ENCODE peak calls at places on chromosomes 2 and 18, in seven cellular contexts. One of them, this sample, is unnamed.

GRCh38 chr18:63290456-63291200 is 28.9 kb downstream of the BCL2 start:
- DNase-seq in H7: no peak
- DNase-seq in small intestine: no peak
- DNase-seq in AG09309: no peak
- DNase-seq in cardiac fibroblast: no peak
- DNase-seq in heart left ventricle: no peak
- DNase-seq in adrenal gland: no peak
- DNase-seq in this sample: peak

GRCh38 chr2:217988840-217989204 is 14.0 kb downstream of the TNS1 start:
- DNase-seq in H7: no peak
- DNase-seq in small intestine: no peak
- DNase-seq in AG09309: no peak
- DNase-seq in cardiac fibroblast: no peak
- DNase-seq in heart left ventricle: peak
- DNase-seq in adrenal gland: peak
- DNase-seq in this sample: no peak

GRCh38 chr18:33669589-33669988 is 91.6 kb downstream of the ASXL3 start:
- DNase-seq in H7: no peak
- DNase-seq in small intestine: no peak
- DNase-seq in AG09309: no peak
- DNase-seq in cardiac fibroblast: no peak
- DNase-seq in heart left ventricle: no peak
- DNase-seq in adrenal gland: no peak
- DNase-seq in this sample: no peak

GRCh38 chr2:100563407-100564247 is 834 bp downstream of the PDCL3 start:
- DNase-seq in H7: peak
- DNase-seq in small intestine: no peak
- DNase-seq in AG09309: no peak
- DNase-seq in cardiac fibroblast: no peak
- DNase-seq in heart left ventricle: no peak
- DNase-seq in adrenal gland: no peak
- DNase-seq in this sample: no peak

GRCh38 chr18:76573325-76574025 is 78.4 kb upstream of the ZNF516 start:
- DNase-seq in H7: no peak
- DNase-seq in small intestine: no peak
- DNase-seq in AG09309: peak
- DNase-seq in cardiac fibroblast: peak
- DNase-seq in heart left ventricle: no peak
- DNase-seq in adrenal gland: peak
- DNase-seq in this sample: no peak

GRCh38 chr2:45872211-45872610 is 220.7 kb downstream of the PRKCE start:
- DNase-seq in H7: no peak
- DNase-seq in small intestine: peak
- DNase-seq in AG09309: no peak
- DNase-seq in cardiac fibroblast: peak
- DNase-seq in heart left ventricle: no peak
- DNase-seq in adrenal gland: peak
- DNase-seq in this sample: peak

GRCh38 chr18:46437019-46437418 is 220.0 kb downstream of the LOXHD1 start:
- DNase-seq in H7: no peak
- DNase-seq in small intestine: no peak
- DNase-seq in AG09309: no peak
- DNase-seq in cardiac fibroblast: no peak
- DNase-seq in heart left ventricle: no peak
- DNase-seq in adrenal gland: no peak
- DNase-seq in this sample: no peak

GRCh38 chr2:180927030-180927686 is 53.2 kb upstream of the UBE2E3 start:
- DNase-seq in H7: no peak
- DNase-seq in small intestine: no peak
- DNase-seq in AG09309: no peak
- DNase-seq in cardiac fibroblast: no peak
- DNase-seq in heart left ventricle: no peak
- DNase-seq in adrenal gland: no peak
- DNase-seq in this sample: no peak

GRCh38 chr2:45256867-45257641 is 247.8 kb upstream of the SIX2 start:
- DNase-seq in H7: peak
- DNase-seq in small intestine: no peak
- DNase-seq in AG09309: no peak
- DNase-seq in cardiac fibroblast: no peak
- DNase-seq in heart left ventricle: no peak
- DNase-seq in adrenal gland: no peak
- DNase-seq in this sample: no peak

GRCh38 chr2:102141915-102142828 is at the start of gene IL1R1:
- DNase-seq in H7: peak
- DNase-seq in small intestine: peak
- DNase-seq in AG09309: peak
- DNase-seq in cardiac fibroblast: peak
- DNase-seq in heart left ventricle: peak
- DNase-seq in adrenal gland: peak
- DNase-seq in this sample: peak

GRCh38 chr18:25298853-25299274 is 53.1 kb downstream of the ZNF521 start:
- DNase-seq in H7: no peak
- DNase-seq in small intestine: no peak
- DNase-seq in AG09309: peak
- DNase-seq in cardiac fibroblast: peak
- DNase-seq in heart left ventricle: peak
- DNase-seq in adrenal gland: no peak
- DNase-seq in this sample: no peak

GRCh38 chr2:54983345-54984235 is 66.7 kb downstream of the RTN4 start:
- DNase-seq in H7: no peak
- DNase-seq in small intestine: no peak
- DNase-seq in AG09309: no peak
- DNase-seq in cardiac fibroblast: peak
- DNase-seq in heart left ventricle: no peak
- DNase-seq in adrenal gland: no peak
- DNase-seq in this sample: no peak

GRCh38 chr2:69077224-69077953 is 64.4 kb downstream of the ANTXR1 start:
- DNase-seq in H7: peak
- DNase-seq in small intestine: no peak
- DNase-seq in AG09309: no peak
- DNase-seq in cardiac fibroblast: no peak
- DNase-seq in heart left ventricle: no peak
- DNase-seq in adrenal gland: no peak
- DNase-seq in this sample: no peak

GRCh38 chr2:204863351-204863750 is 318.1 kb downstream of the PARD3B start:
- DNase-seq in H7: no peak
- DNase-seq in small intestine: no peak
- DNase-seq in AG09309: no peak
- DNase-seq in cardiac fibroblast: no peak
- DNase-seq in heart left ventricle: no peak
- DNase-seq in adrenal gland: no peak
- DNase-seq in this sample: no peak

GRCh38 chr2:30932850-30933249 is 125.6 kb upstream of the CAPN13 start:
- DNase-seq in H7: no peak
- DNase-seq in small intestine: no peak
- DNase-seq in AG09309: no peak
- DNase-seq in cardiac fibroblast: no peak
- DNase-seq in heart left ventricle: no peak
- DNase-seq in adrenal gland: no peak
- DNase-seq in this sample: no peak

GRCh38 chr2:232214053-232214452 is 164.5 kb upstream of the ALPP start:
- DNase-seq in H7: no peak
- DNase-seq in small intestine: no peak
- DNase-seq in AG09309: no peak
- DNase-seq in cardiac fibroblast: no peak
- DNase-seq in heart left ventricle: no peak
- DNase-seq in adrenal gland: no peak
- DNase-seq in this sample: no peak

GRCh38 chr2:64989126-64989981 is at the start of gene SLC1A4:
- DNase-seq in H7: peak
- DNase-seq in small intestine: peak
- DNase-seq in AG09309: peak
- DNase-seq in cardiac fibroblast: peak
- DNase-seq in heart left ventricle: peak
- DNase-seq in adrenal gland: peak
- DNase-seq in this sample: peak

GRCh38 chr2:64989982-64990614 is 899 bp downstream of the SLC1A4 start:
- DNase-seq in H7: peak
- DNase-seq in small intestine: no peak
- DNase-seq in AG09309: no peak
- DNase-seq in cardiac fibroblast: no peak
- DNase-seq in heart left ventricle: no peak
- DNase-seq in adrenal gland: peak
- DNase-seq in this sample: no peak

GRCh38 chr2:64992990-64993389 is 3.8 kb downstream of the SLC1A4 start:
- DNase-seq in H7: no peak
- DNase-seq in small intestine: no peak
- DNase-seq in AG09309: no peak
- DNase-seq in cardiac fibroblast: no peak
- DNase-seq in heart left ventricle: no peak
- DNase-seq in adrenal gland: no peak
- DNase-seq in this sample: no peak

GRCh38 chr2:64992218-64992617 is 3.0 kb downstream of the SLC1A4 start:
- DNase-seq in H7: no peak
- DNase-seq in small intestine: no peak
- DNase-seq in AG09309: no peak
- DNase-seq in cardiac fibroblast: no peak
- DNase-seq in heart left ventricle: no peak
- DNase-seq in adrenal gland: no peak
- DNase-seq in this sample: no peak

GRCh38 chr2:64990823-64991222 is 1.6 kb downstream of the SLC1A4 start:
- DNase-seq in H7: no peak
- DNase-seq in small intestine: no peak
- DNase-seq in AG09309: no peak
- DNase-seq in cardiac fibroblast: no peak
- DNase-seq in heart left ventricle: no peak
- DNase-seq in adrenal gland: no peak
- DNase-seq in this sample: no peak
- H3K4me3 ChIP-seq in H7: no peak
- H3K4me3 ChIP-seq in small intestine: no peak
- H3K4me3 ChIP-seq in AG09309: peak
- H3K4me3 ChIP-seq in cardiac fibroblast: peak
- H3K4me3 ChIP-seq in heart left ventricle: peak
- H3K4me3 ChIP-seq in adrenal gland: no peak
- H3K4me3 ChIP-seq in this sample: no peak

DNA sequence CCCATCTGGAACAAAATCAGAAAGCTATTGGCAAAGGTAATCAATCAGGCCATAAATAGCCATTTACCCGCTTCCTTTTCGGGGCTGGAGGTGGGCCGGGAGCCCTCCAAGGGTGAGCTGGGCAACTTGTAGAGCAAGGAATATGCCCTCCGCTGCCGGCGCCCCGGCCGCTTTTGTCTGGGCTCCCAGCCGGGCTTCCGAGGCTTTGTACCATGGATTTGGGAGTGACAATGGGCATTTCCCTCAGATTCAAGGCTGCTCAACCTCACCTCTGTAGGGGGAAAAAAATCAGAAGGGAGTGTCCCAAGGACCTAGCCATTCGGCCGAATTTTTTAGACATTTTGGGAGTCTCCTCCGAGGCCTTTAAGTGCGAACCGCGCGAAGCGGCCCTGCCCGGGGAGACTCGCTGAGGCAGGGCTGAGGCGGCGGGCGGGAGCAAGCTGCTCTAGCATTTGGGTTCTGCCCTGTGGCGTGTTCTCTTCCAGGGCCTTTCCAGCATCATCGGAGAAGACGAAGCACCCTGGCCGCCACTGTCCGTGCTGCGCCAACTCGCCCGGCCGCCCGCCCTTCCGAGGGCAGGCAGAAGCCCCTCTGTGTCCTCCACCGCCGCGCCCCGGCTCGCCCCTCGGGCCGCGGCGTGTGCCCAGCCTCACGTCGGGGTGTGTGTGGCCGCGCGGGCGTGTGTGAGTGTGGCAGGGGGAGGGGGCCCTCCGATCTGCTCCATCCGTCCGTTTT is 975 bp upstream of the HOXD9 start:
- DNase-seq in H7: peak
- DNase-seq in small intestine: no peak
- DNase-seq in AG09309: no peak
- DNase-seq in cardiac fibroblast: no peak
- DNase-seq in heart left ventricle: no peak
- DNase-seq in adrenal gland: no peak
- DNase-seq in this sample: no peak
- H3K4me3 ChIP-seq in H7: no peak
- H3K4me3 ChIP-seq in small intestine: no peak
- H3K4me3 ChIP-seq in AG09309: no peak
- H3K4me3 ChIP-seq in cardiac fibroblast: no peak
- H3K4me3 ChIP-seq in heart left ventricle: no peak
- H3K4me3 ChIP-seq in adrenal gland: no peak
- H3K4me3 ChIP-seq in this sample: peak

DNA sequence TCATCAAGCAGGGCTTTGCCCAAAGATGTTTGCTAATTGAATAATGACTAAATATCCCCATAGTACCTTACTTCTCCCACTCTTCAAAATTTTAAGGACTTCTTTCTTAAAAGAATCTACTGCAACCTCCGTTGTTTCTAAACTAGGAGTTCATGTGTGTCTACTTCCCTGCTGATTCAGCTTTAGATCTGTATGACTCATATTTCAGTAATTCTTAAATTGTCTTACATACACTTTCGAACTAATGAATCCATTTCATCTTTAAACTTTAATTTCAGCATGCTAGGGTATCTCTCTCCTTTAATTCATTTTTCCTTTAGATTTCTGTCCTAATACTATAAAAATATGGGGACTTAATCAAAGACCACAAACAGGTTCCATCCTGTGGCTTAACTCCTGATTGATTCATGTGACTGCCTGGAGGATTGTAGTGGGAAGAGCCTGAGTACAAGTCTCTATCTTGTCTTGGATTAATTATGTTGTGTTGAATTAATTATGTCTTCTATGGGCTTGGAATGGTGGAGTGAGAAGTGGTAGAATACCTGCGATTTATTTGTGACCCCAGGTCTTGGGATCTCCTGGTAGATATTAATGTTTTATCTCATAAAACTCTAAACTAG is 24.9 kb upstream of the COL5A2 start:
- DNase-seq in H7: no peak
- DNase-seq in small intestine: no peak
- DNase-seq in AG09309: no peak
- DNase-seq in cardiac fibroblast: peak
- DNase-seq in heart left ventricle: no peak
- DNase-seq in adrenal gland: no peak
- DNase-seq in this sample: no peak
- H3K4me3 ChIP-seq in H7: no peak
- H3K4me3 ChIP-seq in small intestine: no peak
- H3K4me3 ChIP-seq in AG09309: no peak
- H3K4me3 ChIP-seq in cardiac fibroblast: no peak
- H3K4me3 ChIP-seq in heart left ventricle: no peak
- H3K4me3 ChIP-seq in adrenal gland: no peak
- H3K4me3 ChIP-seq in this sample: no peak

GRCh38 chr2:191638079-191638801 is 39.7 kb upstream of the NABP1 start:
- DNase-seq in H7: peak
- DNase-seq in small intestine: peak
- DNase-seq in AG09309: no peak
- DNase-seq in cardiac fibroblast: no peak
- DNase-seq in heart left ventricle: no peak
- DNase-seq in adrenal gland: no peak
- DNase-seq in this sample: no peak

GRCh38 chr2:191636235-191636543 is 41.7 kb upstream of the NABP1 start:
- DNase-seq in H7: no peak
- DNase-seq in small intestine: no peak
- DNase-seq in AG09309: peak
- DNase-seq in cardiac fibroblast: peak
- DNase-seq in heart left ventricle: no peak
- DNase-seq in adrenal gland: no peak
- DNase-seq in this sample: no peak

GRCh38 chr2:191637182-191638078 is 40.5 kb upstream of the NABP1 start:
- DNase-seq in H7: no peak
- DNase-seq in small intestine: peak
- DNase-seq in AG09309: no peak
- DNase-seq in cardiac fibroblast: peak
- DNase-seq in heart left ventricle: no peak
- DNase-seq in adrenal gland: no peak
- DNase-seq in this sample: no peak

GRCh38 chr2:191635333-191636234 is 42.4 kb upstream of the NABP1 start:
- DNase-seq in H7: no peak
- DNase-seq in small intestine: no peak
- DNase-seq in AG09309: peak
- DNase-seq in cardiac fibroblast: peak
- DNase-seq in heart left ventricle: no peak
- DNase-seq in adrenal gland: no peak
- DNase-seq in this sample: no peak

GRCh38 chr2:191636586-191636985 is 41.4 kb upstream of the NABP1 start:
- DNase-seq in H7: no peak
- DNase-seq in small intestine: no peak
- DNase-seq in AG09309: no peak
- DNase-seq in cardiac fibroblast: no peak
- DNase-seq in heart left ventricle: no peak
- DNase-seq in adrenal gland: no peak
- DNase-seq in this sample: no peak
- H3K4me3 ChIP-seq in H7: no peak
- H3K4me3 ChIP-seq in small intestine: no peak
- H3K4me3 ChIP-seq in AG09309: no peak
- H3K4me3 ChIP-seq in cardiac fibroblast: no peak
- H3K4me3 ChIP-seq in heart left ventricle: no peak
- H3K4me3 ChIP-seq in adrenal gland: no peak
- H3K4me3 ChIP-seq in this sample: no peak